ENCODE peak calls at places on chromosomes 11 and 22, in seven cellular contexts. E is lower lobe of right lung; N is hypothalamus; X is activated T-helper 1 cell treated with Interleukin-2 at 50 U/mL for 16 hours; S is stimulated activated CD4-positive, alpha-beta T cell treated with anti-CD3 and anti-CD28 coated beads, Interleukin-15, amount 100 ng/mL, for 1 hour; W is fibroblast of lung; Z is A172. L is an unnamed sample.

GRCh38 chr11:128564642-128565245 is 22.6 kb downstream of the ETS1 start:
- DNase-seq in Z (no peak), X (no peak), S (no peak), E (no peak), N (no peak), W (no peak), L (no peak)

GRCh38 chr11:18243783-18244362 is 4.6 kb downstream of the SAA2 start:
- DNase-seq in W (peak), E (no peak), S (no peak), X (peak), Z (peak), N (no peak), L (peak)

GRCh38 chr11:844693-845644 is 2.3 kb downstream of the TSPAN4 start:
- DNase-seq in S (no peak), N (no peak), X (no peak), Z (peak), W (peak), E (peak), L (no peak)

GRCh38 chr11:67507242-67507890 is 596 bp downstream of the CDK2AP2 start:
- DNase-seq in W (no peak), S (no peak), Z (peak), X (no peak), E (no peak), N (no peak), L (no peak)

GRCh38 chr11:21566521-21567100 is 626.3 kb upstream of the ANO5 start:
- DNase-seq in S (no peak), Z (no peak), W (no peak), N (no peak), X (no peak), E (no peak), L (no peak)

GRCh38 chr11:8863838-8864237 is 47.2 kb upstream of the AKIP1 start:
- DNase-seq in N (no peak), E (no peak), W (peak), S (no peak), X (no peak), Z (peak), L (no peak)

GRCh38 chr11:2585566-2586090 is 114.2 kb downstream of the KCNQ1OT1 start:
- DNase-seq in W (no peak), X (no peak), Z (no peak), N (no peak), E (no peak), S (no peak), L (no peak)

GRCh38 chr11:118892515-118892914 is 8.8 kb downstream of the CXCR5 start:
- DNase-seq in X (peak), N (no peak), S (no peak), E (no peak), Z (no peak), W (no peak), L (peak)

GRCh38 chr11:62176766-62177165 is 13.2 kb upstream of the SCGB1D1 start:
- DNase-seq in W (no peak), N (no peak), S (no peak), X (no peak), Z (no peak), E (no peak), L (no peak)

GRCh38 chr11:6898911-6899310 is 6.6 kb upstream of the OR2D2 start:
- DNase-seq in X (no peak), N (no peak), S (no peak), E (no peak), Z (no peak), W (no peak), L (no peak)

GRCh38 chr11:103659138-103659734 is 377.2 kb upstream of the DDI1 start:
- DNase-seq in X (no peak), S (no peak), Z (peak), N (no peak), W (no peak), E (no peak), L (no peak)

GRCh38 chr11:119635776-119636175 is 93.2 kb downstream of the NECTIN1 start:
- DNase-seq in S (no peak), X (no peak), N (no peak), E (no peak), W (no peak), Z (no peak), L (no peak)

GRCh38 chr22:39292561-39293074 is 26.8 kb downstream of the RPL3 start:
- DNase-seq in E (peak), N (no peak), S (no peak), W (peak), Z (peak), X (no peak), L (no peak)